ENCODE peak calls at places on chromosomes 4 and X, in ten cellular contexts. V is left ventricle myocardium inferior, L is body of pancreas, I is endothelial cell, P is HCT116, N is AG04450, C is retinal pigment epithelial cell, W is HL-60, E is ovary, O is sigmoid colon. Y is an unnamed sample.

GRCh38 chr4:128600996-128601857 is 208.3 kb upstream of the JADE1 start:
- DNase-seq in V (peak; percentile 43), W (no peak), L (peak; percentile 80), I (no peak), P (peak; percentile 77), E (peak; percentile 90), O (peak; percentile 86), C (peak; percentile 95), N (peak; percentile 93), Y (no peak)

GRCh38 chr4:23279377-23279988 is 586.7 kb downstream of the GBA3 start:
- DNase-seq in O (no peak), I (no peak), L (no peak), N (no peak), W (peak; percentile 43), P (no peak), V (no peak), C (peak; percentile 7), E (no peak), Y (no peak)

GRCh38 chr4:106604319-106605051 is 235.9 kb upstream of the GIMD1 start:
- DNase-seq in W (no peak), V (no peak), E (no peak), L (no peak), N (no peak), C (no peak), I (no peak), P (no peak), O (no peak), Y (no peak)

GRCh38 chrX:105190252-105190853 is 30.1 kb downstream of the TEX13A start:
- DNase-seq in W (no peak), P (no peak), I (peak; percentile 6), N (no peak), V (no peak), E (no peak), O (no peak), C (no peak), L (peak; percentile 50), Y (no peak)

GRCh38 chrX:79704325-79704724 is 310.2 kb upstream of the TBX22 start:
- DNase-seq in C (no peak), I (no peak), P (no peak), N (no peak), E (no peak), W (no peak), L (no peak), V (no peak), O (no peak), Y (no peak)

GRCh38 chr4:17613761-17614415 is 553 bp upstream of the MED28 start:
- DNase-seq in W (no peak), L (peak; percentile 29), O (peak; percentile 76), E (peak; percentile 15), I (no peak), V (no peak), P (no peak), N (peak; percentile 56), C (peak; percentile 2), Y (no peak)

GRCh38 chrX:41862562-41863184 is 60.7 kb downstream of the CASK start:
- DNase-seq in L (no peak), C (no peak), O (no peak), P (no peak), I (no peak), E (no peak), W (no peak), N (no peak), V (no peak), Y (no peak)

GRCh38 chr4:101205878-101206277 is 141.4 kb downstream of the PPP3CA start:
- DNase-seq in L (no peak), C (no peak), I (no peak), O (no peak), N (no peak), V (no peak), W (peak; percentile 8), E (no peak), P (no peak), Y (no peak)

GRCh38 chr4:3136454-3136853 is 62.0 kb downstream of the HTT start:
- DNase-seq in V (no peak), N (no peak), E (no peak), L (no peak), I (no peak), W (no peak), P (no peak), O (no peak), C (no peak), Y (no peak)

GRCh38 chrX:1480082-1480785 is 27.5 kb upstream of the ASMTL start:
- DNase-seq in P (no peak), C (no peak), I (no peak), W (no peak), E (no peak), V (no peak), L (no peak), O (peak; percentile 39), N (no peak), Y (no peak)

GRCh38 chr4:30952526-30953219 is 232.5 kb downstream of the PCDH7 start:
- DNase-seq in L (no peak), E (no peak), W (no peak), V (no peak), C (peak; percentile 69), O (no peak), P (peak; percentile 76), N (no peak), I (no peak), Y (no peak)

GRCh38 chr4:182855877-182856276 is 61.3 kb downstream of the DCTD start:
- DNase-seq in I (no peak), E (no peak), P (no peak), W (no peak), L (no peak), V (no peak), O (no peak), C (no peak), N (no peak), Y (no peak)

GRCh38 chr4:94877973-94878372 is 120.2 kb downstream of the BMPR1B start:
- DNase-seq in L (no peak), W (no peak), O (no peak), C (no peak), V (no peak), I (no peak), E (no peak), N (no peak), P (no peak), Y (no peak)

GRCh38 chrX:105882581-105883275 is 60.4 kb downstream of the NRK start:
- DNase-seq in V (no peak), C (peak; percentile 32), W (no peak), P (no peak), N (no peak), I (no peak), E (peak; percentile 17), L (no peak), O (no peak), Y (no peak)

DNA sequence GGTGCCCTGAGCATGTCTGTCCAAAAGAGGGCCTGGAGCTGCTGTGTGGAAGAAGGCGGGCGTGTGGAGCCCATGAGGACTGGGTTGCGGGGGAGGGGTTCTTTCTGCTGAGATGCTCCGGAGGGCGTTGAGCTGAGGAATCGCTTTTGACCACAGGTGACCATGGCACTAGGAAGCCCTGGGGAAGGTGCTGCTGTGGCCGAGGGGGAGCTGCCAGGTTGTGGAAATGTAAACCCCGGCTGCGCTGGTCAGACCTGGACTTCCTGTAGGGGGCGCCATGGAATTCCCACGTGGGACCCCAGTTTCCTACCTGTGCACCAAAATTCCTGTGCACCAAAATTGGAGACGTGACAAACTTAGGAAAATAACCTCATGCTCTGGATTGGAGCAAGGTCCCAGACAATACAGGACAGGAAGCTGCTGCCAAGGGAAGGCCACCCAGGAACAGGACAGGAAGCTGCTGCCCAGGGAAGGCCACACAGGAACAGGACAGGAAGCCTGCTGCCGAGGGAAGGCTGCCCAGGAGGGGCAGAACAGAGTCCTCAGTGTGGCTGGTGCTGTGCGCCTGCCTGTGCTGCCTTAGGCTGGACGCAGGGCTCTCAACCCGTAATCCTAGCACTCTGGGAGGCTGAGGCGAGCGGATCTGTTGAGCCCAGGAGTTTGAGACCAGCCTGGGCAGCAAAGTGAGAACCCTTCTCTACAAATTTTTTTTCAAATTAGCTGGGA is 28.4 kb upstream of the UVSSA start:
- DNase-seq in C (no peak), W (no peak), I (peak; percentile 22), P (peak; percentile 3), L (peak; percentile 18), N (no peak), E (no peak), V (peak; percentile 10), O (no peak), Y (no peak)
- TF ChIP-seq CTCF in C (peak; percentile 55), W (no peak), I (peak; percentile 47), P (peak; percentile 61), L (no peak), N (peak; percentile 14), E (no peak), V (peak; percentile 33), O (peak; percentile 10), Y (no peak)

GRCh38 chrX:16807976-16808542 is 21.8 kb downstream of the TXLNG start:
- DNase-seq in V (no peak), W (no peak), I (no peak), C (no peak), E (no peak), L (no peak), O (no peak), P (no peak), N (peak; percentile 52), Y (peak; percentile 25)

GRCh38 chrX:16804923-16805464 is 18.7 kb downstream of the TXLNG start:
- DNase-seq in E (no peak), L (no peak), I (no peak), W (no peak), O (no peak), N (no peak), C (no peak), P (no peak), V (no peak), Y (no peak)

GRCh38 chrX:16807548-16807947 is 21.3 kb downstream of the TXLNG start:
- DNase-seq in W (no peak), V (no peak), L (no peak), P (no peak), O (no peak), E (no peak), N (no peak), C (no peak), I (peak; percentile 15), Y (no peak)
- TF ChIP-seq CTCF in W (no peak), V (peak; percentile 47), L (no peak), P (peak; percentile 48), O (no peak), E (no peak), N (no peak), C (peak; percentile 54), I (no peak), Y (no peak)

GRCh38 chr4:113248320-113248719 is 198.9 kb downstream of the ANK2 start:
- DNase-seq in I (peak; percentile 47), E (peak; percentile 22), C (no peak), N (no peak), P (peak; percentile 4), L (peak; percentile 24), W (no peak), O (no peak), V (no peak), Y (no peak)
- TF ChIP-seq CTCF in I (peak; percentile 30), E (no peak), C (no peak), N (no peak), P (peak; percentile 64), L (no peak), W (no peak), O (no peak), V (peak; percentile 41), Y (no peak)

DNA sequence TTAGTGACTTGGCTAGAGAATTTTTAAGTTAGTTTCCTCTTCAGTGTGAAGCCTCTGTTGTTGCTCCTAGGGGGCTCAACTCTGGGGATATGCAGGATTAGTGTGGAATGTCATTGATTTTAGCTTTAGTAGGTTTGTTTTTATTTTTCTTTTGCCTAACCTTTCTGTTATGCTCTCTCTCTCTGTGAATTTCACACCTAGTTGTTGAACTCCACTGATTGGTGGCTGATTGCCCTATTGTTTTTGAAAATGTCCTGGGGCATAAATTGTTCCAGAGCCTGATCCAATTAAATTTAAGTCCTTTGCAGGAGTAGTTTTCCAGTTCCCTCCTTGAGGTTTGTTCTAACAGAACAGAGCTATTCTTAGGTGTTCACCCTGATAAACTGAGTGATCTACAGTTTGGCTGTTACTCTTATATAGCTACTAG is 393.3 kb upstream of the CTSO start:
- DNase-seq in W (no peak), N (no peak), V (no peak), P (peak; percentile 61), I (no peak), E (no peak), C (no peak), L (no peak), O (no peak), Y (no peak)
- TF ChIP-seq CTCF in W (no peak), N (no peak), V (no peak), P (no peak), I (no peak), E (no peak), C (no peak), L (no peak), O (no peak), Y (no peak)